ENCODE peak calls at places on chromosome 1, in four cellular contexts. G is stimulated activated CD4-positive, alpha-beta T cell treated with anti-CD3 and anti-CD28 coated beads, Interleukin-4, amount 100 ng/mL, for 1 hour; R is suprapubic skin; O is CD4-positive, alpha-beta T cell. C is an unnamed sample.

GRCh38 chr1:8302181-8302681 is 15.7 kb upstream of the SLC45A1 start:
- DNase-seq in G (no peak), R (no peak), O (no peak), C (no peak)

GRCh38 chr1:3955196-3955772 is 55.2 kb upstream of the C1orf174 start:
- DNase-seq in O (no peak), G (no peak), R (no peak), C (no peak)

GRCh38 chr1:192190066-192190465 is 31.8 kb downstream of the RGS18 start:
- DNase-seq in O (no peak), R (no peak), G (no peak), C (no peak)

GRCh38 chr1:172350781-172351180 is 69.7 kb upstream of the C1orf105 start:
- DNase-seq in R (no peak), O (no peak), G (no peak), C (no peak)

GRCh38 chr1:31239653-31240241 is at the start of gene NKAIN1:
- DNase-seq in O (no peak), G (no peak), R (no peak), C (no peak)

GRCh38 chr1:6198646-6199297 is 623 bp downstream of the RPL22 start:
- DNase-seq in G (no peak), R (peak), O (no peak), C (no peak)

GRCh38 chr1:44604167-44604955 is 69.9 kb downstream of the TMEM53 start:
- DNase-seq in O (no peak), G (no peak), R (no peak), C (no peak)

GRCh38 chr1:21261551-21262281 is 28.5 kb downstream of the ECE1 start:
- DNase-seq in G (no peak), R (peak), O (no peak), C (peak)

GRCh38 chr1:234886081-234886874 is 242.4 kb downstream of the TOMM20 start:
- DNase-seq in O (no peak), G (no peak), R (no peak), C (peak)

GRCh38 chr1:13543927-13544556 is 30.2 kb upstream of the LRRC38 start:
- DNase-seq in G (no peak), O (no peak), R (peak), C (peak)

GRCh38 chr1:161768986-161769672 is 3.0 kb downstream of the ATF6 start:
- DNase-seq in R (no peak), O (no peak), G (no peak), C (no peak)

GRCh38 chr1:178046856-178047255 is 47.0 kb upstream of the RASAL2 start:
- DNase-seq in R (no peak), G (no peak), O (no peak), C (no peak)

GRCh38 chr1:46646844-46647243 is 21.3 kb downstream of the ATPAF1 start:
- DNase-seq in G (no peak), R (no peak), O (no peak), C (no peak)

GRCh38 chr1:230376296-230376695 is 49.8 kb downstream of the PGBD5 start:
- DNase-seq in R (no peak), O (no peak), G (no peak), C (no peak)

GRCh38 chr1:185917646-185918045 is 183.5 kb downstream of the HMCN1 start:
- DNase-seq in R (no peak), O (no peak), G (no peak), C (no peak)

GRCh38 chr1:92848201-92848600 is 16.4 kb downstream of the RPL5 start:
- DNase-seq in O (no peak), G (no peak), R (no peak), C (no peak)

GRCh38 chr1:1619917-1620361 is 4.6 kb downstream of the MIB2 start:
- DNase-seq in R (peak), O (no peak), G (no peak), C (peak)

GRCh38 chr1:22453181-22453580 is 1.5 kb downstream of the ZBTB40 start:
- DNase-seq in O (no peak), G (no peak), R (no peak), C (no peak)

GRCh38 chr1:105544475-105544874 is 1512.0 kb upstream of the PRMT6 start:
- DNase-seq in G (no peak), R (no peak), O (no peak), C (no peak)

GRCh38 chr1:30879940-30880339 is 28.6 kb downstream of the SDC3 start:
- DNase-seq in O (no peak), R (no peak), G (no peak), C (no peak)

GRCh38 chr1:58031416-58031815 is 515.1 kb downstream of the OMA1 start:
- DNase-seq in R (no peak), G (no peak), O (no peak), C (no peak)

GRCh38 chr1:1092890-1093609 is 18.9 kb upstream of the RNF223 start:
- DNase-seq in G (no peak), O (no peak), R (no peak), C (no peak)

GRCh38 chr1:155127672-155128468 is at the start of gene EFNA1:
- DNase-seq in R (peak), G (peak), O (peak), C (peak)

GRCh38 chr1:116498789-116499628 is 71.8 kb downstream of the CD58 start:
- DNase-seq in G (peak), R (no peak), O (peak), C (peak)

GRCh38 chr1:220681220-220681847 is 8.8 kb upstream of the C1orf115 start:
- DNase-seq in G (no peak), R (no peak), O (no peak), C (no peak)

GRCh38 chr1:204282801-204283200 is 69.0 kb upstream of the GOLT1A start:
- DNase-seq in O (no peak), R (no peak), G (no peak), C (no peak)

C was measured in heart left ventricle.